ENCODE peak calls at places on chromosomes 3 and 15, in ten cellular contexts. I is activated B cell treated with CpG ODN at 0.5 μM for 24 hours; Q is right atrium auricular region; M is GF-D8; G is CD4-positive, alpha-beta T cell; H is NCI-H1417; R is NT2/D1; B is NCI-H2171; Z is A549; S is mammary epithelial cell. E is an unnamed sample.

GRCh38 chr15:74432968-74433591 is 678 bp downstream of the SEMA7A start:
- DNase-seq in H (no peak), S (no peak), I (no peak), B (no peak), G (no peak), R (no peak), Z (no peak), Q (no peak), M (no peak), E (no peak)

GRCh38 chr3:42214565-42215283 is 51.3 kb downstream of the CCK start:
- DNase-seq in I (no peak), Q (no peak), S (peak; percentile 25), H (no peak), R (no peak), M (no peak), Z (no peak), G (no peak), B (no peak), E (peak; percentile 44)

GRCh38 chr15:77018796-77019475 is 24.0 kb downstream of the PSTPIP1 start:
- DNase-seq in Q (no peak), Z (no peak), S (no peak), H (no peak), I (no peak), M (no peak), B (no peak), G (no peak), R (no peak), E (no peak)

GRCh38 chr15:52559583-52559982 is 9.2 kb downstream of the ARPP19 start:
- DNase-seq in Z (no peak), R (no peak), I (no peak), Q (no peak), G (no peak), B (no peak), H (no peak), S (peak; percentile 47), M (no peak), E (no peak)

GRCh38 chr15:85625856-85626255 is 168.9 kb downstream of the KLHL25 start:
- DNase-seq in G (no peak), R (no peak), Z (no peak), H (no peak), M (peak; percentile 78), Q (no peak), B (no peak), S (peak; percentile 59), I (no peak), E (no peak)

GRCh38 chr3:12737853-12738252 is 21.2 kb downstream of the TMEM40 start:
- DNase-seq in G (no peak), Z (no peak), I (no peak), B (no peak), H (no peak), R (no peak), S (no peak), Q (no peak), M (no peak), E (no peak)

GRCh38 chr3:34351857-34352545 is 553.6 kb downstream of the PDCD6IP start:
- DNase-seq in H (peak; percentile 9), G (no peak), M (no peak), Q (no peak), S (no peak), R (no peak), Z (no peak), B (no peak), I (no peak), E (no peak)

GRCh38 chr15:39946862-39947261 is 12.9 kb downstream of the EIF2AK4 start:
- DNase-seq in I (no peak), B (no peak), H (no peak), Z (no peak), Q (no peak), M (no peak), S (no peak), G (no peak), R (no peak), E (peak; percentile 66)

GRCh38 chr3:177703788-177704187 is 506.5 kb upstream of the TBL1XR1 start:
- DNase-seq in I (no peak), Z (peak; percentile 2), G (no peak), S (peak; percentile 58), B (no peak), H (no peak), Q (no peak), M (no peak), R (no peak), E (peak; percentile 8)

GRCh38 chr3:158261371-158261991 is 151.6 kb downstream of the RSRC1 start:
- DNase-seq in H (peak; percentile 62), M (no peak), B (peak; percentile 10), Q (no peak), I (no peak), S (no peak), R (peak; percentile 9), Z (peak; percentile 4), G (no peak), E (peak; percentile 11)

GRCh38 chr15:87817553-87817952 is 439.0 kb downstream of the NTRK3 start:
- DNase-seq in R (no peak), Z (no peak), H (no peak), I (no peak), Q (no peak), G (no peak), B (no peak), S (no peak), M (no peak), E (no peak)

GRCh38 chr15:33580526-33580925 is 269.8 kb downstream of the RYR3 start:
- DNase-seq in G (no peak), H (no peak), S (peak; percentile 59), Z (no peak), Q (no peak), B (no peak), M (no peak), R (no peak), I (no peak), E (no peak)

GRCh38 chr3:169665264-169666078 is 2.0 kb upstream of the MECOM start:
- DNase-seq in I (no peak), G (no peak), B (no peak), S (no peak), R (no peak), H (no peak), Q (no peak), Z (no peak), M (no peak), E (no peak)

GRCh38 chr3:14242490-14243311 is 64.1 kb downstream of the LSM3 start:
- DNase-seq in Z (no peak), S (no peak), Q (peak; percentile 48), M (no peak), I (no peak), G (no peak), B (no peak), R (no peak), H (no peak), E (no peak)

GRCh38 chr3:145628211-145628610 is 532.8 kb downstream of the PLOD2 start:
- DNase-seq in I (no peak), Z (no peak), B (no peak), S (peak; percentile 24), G (no peak), H (no peak), M (no peak), Q (no peak), R (no peak), E (no peak)

GRCh38 chr15:53072077-53072476 is 281.9 kb upstream of the ONECUT1 start:
- DNase-seq in G (no peak), S (peak; percentile 95), H (peak; percentile 5), R (peak; percentile 74), Q (no peak), I (no peak), M (no peak), B (no peak), Z (peak; percentile 88), E (peak; percentile 92)

GRCh38 chr3:39133093-39133490 is 20.3 kb downstream of the CSRNP1 start:
- DNase-seq in M (no peak), S (no peak), I (no peak), G (no peak), R (no peak), B (no peak), Q (no peak), H (no peak), Z (no peak), E (peak; percentile 35)

GRCh38 chr3:17885986-17886385 is 143.6 kb upstream of the TBC1D5 start:
- DNase-seq in B (no peak), S (no peak), G (no peak), Z (no peak), H (no peak), M (no peak), R (no peak), Q (no peak), I (no peak), E (no peak)

GRCh38 chr3:16828815-16829214 is 55.9 kb upstream of the PLCL2 start:
- DNase-seq in Q (no peak), R (peak; percentile 46), B (no peak), Z (peak; percentile 58), G (peak; percentile 30), S (peak; percentile 6), I (no peak), H (peak; percentile 7), M (no peak), E (peak; percentile 84)